ENCODE peak calls at places on chromosome 12, in seven cellular contexts. One of them, this sample, is unnamed.

GRCh38 chr12:65522956-65523857 is 244.7 kb downstream of the MSRB3 start:
- DNase-seq in lung: no peak
- DNase-seq in neural crest cell: no peak
- DNase-seq in NCI-H146: no peak
- DNase-seq in brain microvascular endothelial cell: no peak
- DNase-seq in NCI-H2081: no peak
- DNase-seq in heart right ventricle: no peak
- DNase-seq in this sample: no peak

GRCh38 chr12:108371801-108372344 is 32.8 kb upstream of the CMKLR1 start:
- DNase-seq in NCI-H146: no peak
- DNase-seq in NCI-H2081: no peak
- DNase-seq in neural crest cell: no peak
- DNase-seq in lung: peak; percentile 33
- DNase-seq in brain microvascular endothelial cell: peak; percentile 42
- DNase-seq in heart right ventricle: no peak
- DNase-seq in this sample: peak; percentile 45

GRCh38 chr12:46351138-46351537 is 21.4 kb downstream of the SLC38A2 start:
- DNase-seq in heart right ventricle: no peak
- DNase-seq in lung: no peak
- DNase-seq in neural crest cell: no peak
- DNase-seq in NCI-H146: no peak
- DNase-seq in NCI-H2081: no peak
- DNase-seq in brain microvascular endothelial cell: no peak
- DNase-seq in this sample: no peak

GRCh38 chr12:90261283-90261682 is 552.6 kb upstream of the ATP2B1 start:
- DNase-seq in NCI-H2081: no peak
- DNase-seq in NCI-H146: no peak
- DNase-seq in neural crest cell: no peak
- DNase-seq in heart right ventricle: no peak
- DNase-seq in brain microvascular endothelial cell: no peak
- DNase-seq in lung: no peak
- DNase-seq in this sample: no peak

GRCh38 chr12:12365931-12366431 is 9.1 kb downstream of the BORCS5 start:
- DNase-seq in heart right ventricle: no peak
- DNase-seq in lung: no peak
- DNase-seq in NCI-H146: peak; percentile 61
- DNase-seq in brain microvascular endothelial cell: no peak
- DNase-seq in neural crest cell: no peak
- DNase-seq in NCI-H2081: peak; percentile 64
- DNase-seq in this sample: no peak

GRCh38 chr12:19719650-19720049 is 280.4 kb downstream of the AEBP2 start:
- DNase-seq in lung: no peak
- DNase-seq in brain microvascular endothelial cell: no peak
- DNase-seq in NCI-H146: no peak
- DNase-seq in neural crest cell: no peak
- DNase-seq in heart right ventricle: no peak
- DNase-seq in NCI-H2081: no peak
- DNase-seq in this sample: no peak

GRCh38 chr12:96070670-96071279 is 35.4 kb upstream of the LTA4H start:
- DNase-seq in brain microvascular endothelial cell: no peak
- DNase-seq in heart right ventricle: no peak
- DNase-seq in neural crest cell: no peak
- DNase-seq in NCI-H146: peak; percentile 82
- DNase-seq in lung: no peak
- DNase-seq in NCI-H2081: peak; percentile 54
- DNase-seq in this sample: peak; percentile 98

GRCh38 chr12:9649532-9649940 is 20.0 kb upstream of the CLEC2D start:
- DNase-seq in NCI-H2081: no peak
- DNase-seq in brain microvascular endothelial cell: no peak
- DNase-seq in heart right ventricle: no peak
- DNase-seq in neural crest cell: no peak
- DNase-seq in NCI-H146: peak; percentile 16
- DNase-seq in lung: no peak
- DNase-seq in this sample: no peak

GRCh38 chr12:123076604-123077297 is 74.1 kb downstream of the PITPNM2 start:
- DNase-seq in brain microvascular endothelial cell: peak; percentile 6
- DNase-seq in heart right ventricle: no peak
- DNase-seq in neural crest cell: no peak
- DNase-seq in NCI-H2081: no peak
- DNase-seq in lung: no peak
- DNase-seq in NCI-H146: no peak
- DNase-seq in this sample: peak; percentile 62

GRCh38 chr12:67661311-67662011 is 12.9 kb downstream of the DYRK2 start:
- DNase-seq in heart right ventricle: no peak
- DNase-seq in NCI-H2081: no peak
- DNase-seq in NCI-H146: no peak
- DNase-seq in neural crest cell: no peak
- DNase-seq in brain microvascular endothelial cell: no peak
- DNase-seq in lung: no peak
- DNase-seq in this sample: no peak

GRCh38 chr12:88360349-88360748 is 218.2 kb downstream of the TMTC3 start:
- DNase-seq in NCI-H2081: no peak
- DNase-seq in neural crest cell: no peak
- DNase-seq in lung: no peak
- DNase-seq in heart right ventricle: no peak
- DNase-seq in brain microvascular endothelial cell: no peak
- DNase-seq in NCI-H146: no peak
- DNase-seq in this sample: no peak